ENCODE peak calls at places on chromosomes 5 and 9, in eight cellular contexts. Q, S, H, F, P, C, Z and U are unnamed samples.
A peak's percentile ranks its signal among the peaks of the same experiment; 100 is the strongest.

GRCh38 chr9:16367605-16368424 is 502.7 kb downstream of the BNC2 start:
- DNase-seq in Z (peak; percentile 34), S (no peak), P (no peak), F (peak; percentile 83), H (no peak), Q (no peak), C (no peak), U (no peak)

GRCh38 chr9:87259543-87259942 is 238.1 kb upstream of the DAPK1 start:
- DNase-seq in S (no peak), Q (no peak), F (no peak), Z (no peak), C (no peak), H (no peak), P (no peak), U (no peak)

GRCh38 chr5:118956727-118957126 is 31.6 kb downstream of the DTWD2 start:
- DNase-seq in C (no peak), S (no peak), Q (peak; percentile 52), F (no peak), H (no peak), Z (peak; percentile 12), P (no peak), U (no peak)

GRCh38 chr5:66122379-66123034 is 21.6 kb upstream of the SREK1 start:
- DNase-seq in C (no peak), Z (peak; percentile 14), Q (no peak), S (no peak), P (no peak), H (no peak), F (no peak), U (no peak)

GRCh38 chr5:76705574-76705973 is 10.4 kb upstream of the F2R start:
- DNase-seq in C (no peak), P (no peak), Z (no peak), H (no peak), S (no peak), F (no peak), Q (peak; percentile 69), U (no peak)

GRCh38 chr5:92544042-92544441 is 1037.0 kb downstream of the NR2F1-AS1 start:
- DNase-seq in H (no peak), P (no peak), Q (no peak), F (no peak), Z (no peak), S (no peak), C (no peak), U (no peak)

GRCh38 chr5:54743997-54744788 is 226.6 kb downstream of the SNX18 start:
- DNase-seq in H (no peak), Q (peak; percentile 72), P (peak; percentile 31), S (no peak), Z (peak; percentile 71), F (peak; percentile 95), C (no peak), U (no peak)

GRCh38 chr9:136546697-136547481 is 1.0 kb upstream of the NOTCH1 start:
- DNase-seq in S (peak; percentile 80), Z (peak; percentile 58), C (no peak), P (peak; percentile 40), H (peak; percentile 39), F (peak; percentile 67), Q (peak; percentile 19), U (peak; percentile 69)

GRCh38 chr5:34970552-34970951 is 41.2 kb downstream of the DNAJC21 start:
- DNase-seq in Q (no peak), Z (no peak), H (no peak), C (no peak), P (no peak), F (no peak), S (no peak), U (no peak)

GRCh38 chr5:116389601-116390000 is 185.0 kb downstream of the SEMA6A start:
- DNase-seq in C (no peak), Z (no peak), F (no peak), H (no peak), Q (no peak), S (no peak), P (no peak), U (no peak)

GRCh38 chr9:134837529-134837928 is 43.1 kb upstream of the FCN2 start:
- DNase-seq in F (no peak), Z (no peak), S (no peak), C (no peak), Q (no peak), H (no peak), P (no peak), U (no peak)

GRCh38 chr5:170552486-170553122 is 48.8 kb downstream of the KCNIP1 start:
- DNase-seq in Z (peak; percentile 48), Q (peak; percentile 97), S (peak; percentile 58), C (no peak), H (no peak), F (no peak), P (no peak), U (peak; percentile 61)

GRCh38 chr9:16817002-16817401 is 53.5 kb downstream of the BNC2 start:
- DNase-seq in S (no peak), Z (no peak), C (no peak), H (no peak), Q (no peak), F (no peak), P (no peak), U (no peak)